ENCODE peak calls at places on chromosomes 12 and 14, in ten cellular contexts. X, H, P, Q, T, F, A, C, W and Y are unnamed samples.
A peak's percentile ranks its signal among the peaks of the same experiment; 100 is the strongest.

GRCh38 chr14:81269100-81269978 is 48.6 kb upstream of the GTF2A1 start:
- DNase-seq in X (no peak), H (no peak), P (peak; percentile 65), Q (peak; percentile 80), T (no peak), F (no peak), A (no peak), C (peak; percentile 74), W (peak; percentile 78), Y (peak; percentile 43)

GRCh38 chr12:13022737-13023370 is 21.3 kb upstream of the FAM234B start:
- DNase-seq in X (no peak), H (no peak), P (no peak), Q (no peak), T (no peak), F (no peak), A (no peak), C (no peak), W (peak; percentile 18), Y (no peak)

GRCh38 chr14:104447750-104448149 is 131.8 kb upstream of the C14orf180 start:
- DNase-seq in X (no peak), H (no peak), P (no peak), Q (no peak), T (no peak), F (no peak), A (no peak), C (no peak), W (no peak), Y (no peak)

GRCh38 chr12:92185052-92185451 is 39.4 kb upstream of the BTG1 start:
- DNase-seq in X (no peak), H (no peak), P (no peak), Q (no peak), T (no peak), F (no peak), A (no peak), C (no peak), W (no peak), Y (no peak)

GRCh38 chr14:63164108-63164683 is 40.0 kb upstream of the RHOJ start:
- DNase-seq in X (no peak), H (no peak), P (no peak), Q (no peak), T (no peak), F (no peak), A (no peak), C (no peak), W (no peak), Y (no peak)

GRCh38 chr12:117013726-117014125 is 85.5 kb downstream of the TESC start:
- DNase-seq in X (no peak), H (no peak), P (no peak), Q (no peak), T (no peak), F (no peak), A (no peak), C (no peak), W (no peak), Y (no peak)

GRCh38 chr14:95440951-95441350 is 75.5 kb downstream of the SYNE3 start:
- DNase-seq in X (no peak), H (no peak), P (no peak), Q (no peak), T (no peak), F (no peak), A (no peak), C (no peak), W (no peak), Y (peak; percentile 83)

GRCh38 chr12:105915997-105916697 is 222.6 kb downstream of the NUAK1 start:
- DNase-seq in X (no peak), H (no peak), P (no peak), Q (no peak), T (no peak), F (no peak), A (no peak), C (no peak), W (no peak), Y (no peak)

GRCh38 chr14:55684956-55685584 is 105.1 kb downstream of the KTN1 start:
- DNase-seq in X (no peak), H (no peak), P (no peak), Q (no peak), T (no peak), F (no peak), A (no peak), C (no peak), W (peak; percentile 24), Y (peak; percentile 71)

GRCh38 chr12:49707812-49708147 is 575 bp upstream of the FMNL3 start:
- DNase-seq in X (no peak), H (no peak), P (no peak), Q (no peak), T (no peak), F (no peak), A (no peak), C (no peak), W (no peak), Y (no peak)

GRCh38 chr14:99213603-99214002 is 58.4 kb downstream of the BCL11B start:
- DNase-seq in X (no peak), H (no peak), P (no peak), Q (no peak), T (no peak), F (no peak), A (no peak), C (no peak), W (no peak), Y (no peak)

GRCh38 chr14:59362533-59362932 is 102.6 kb downstream of the GPR135 start:
- DNase-seq in X (no peak), H (no peak), P (no peak), Q (no peak), T (no peak), F (no peak), A (no peak), C (no peak), W (no peak), Y (peak; percentile 65)

GRCh38 chr14:23537351-23538048 is 14.1 kb downstream of the ZFHX2 start:
- DNase-seq in X (no peak), H (no peak), P (peak; percentile 63), Q (no peak), T (no peak), F (no peak), A (no peak), C (no peak), W (no peak), Y (peak; percentile 24)

GRCh38 chr12:102521662-102522277 is 41.4 kb upstream of the IGF1 start:
- DNase-seq in X (no peak), H (no peak), P (no peak), Q (no peak), T (no peak), F (no peak), A (no peak), C (no peak), W (no peak), Y (no peak)

GRCh38 chr14:77849711-77850110 is 49.8 kb downstream of the ADCK1 start:
- DNase-seq in X (no peak), H (no peak), P (no peak), Q (no peak), T (no peak), F (no peak), A (no peak), C (no peak), W (peak; percentile 39), Y (peak; percentile 17)

GRCh38 chr12:52766351-52767019 is 10.7 kb downstream of the KRT76 start:
- DNase-seq in X (no peak), H (no peak), P (no peak), Q (no peak), T (no peak), F (no peak), A (no peak), C (no peak), W (no peak), Y (no peak)

GRCh38 chr14:51167587-51168219 is 72.3 kb upstream of the TMX1 start:
- DNase-seq in X (no peak), H (no peak), P (no peak), Q (no peak), T (no peak), F (no peak), A (no peak), C (no peak), W (peak; percentile 81), Y (peak; percentile 17)